ENCODE peak calls at places on chromosomes 3 and 15, in ten cellular contexts. W is ovary, G is psoas muscle, S is lung, K is upper lobe of right lung, D is Peyer's patch, E is PC-3, C is GM23248, J is heart left ventricle, I is aorta. O is an unnamed sample.

GRCh38 chr15:63067976-63068743 is 25.6 kb downstream of the TPM1 start:
- DNase-seq in W (no peak), G (no peak), S (no peak), K (no peak), D (no peak), E (no peak), C (no peak), J (no peak), I (no peak), O (no peak)

GRCh38 chr3:72176537-72177041 is 391.6 kb upstream of the PROK2 start:
- DNase-seq in W (no peak), G (no peak), S (no peak), K (no peak), D (peak; percentile 66), E (no peak), C (no peak), J (no peak), I (no peak), O (no peak)

GRCh38 chr15:77753238-77753873 is 120.6 kb upstream of the LINGO1 start:
- DNase-seq in W (peak; percentile 44), G (no peak), S (no peak), K (no peak), D (no peak), E (peak; percentile 31), C (peak; percentile 45), J (no peak), I (no peak), O (peak; percentile 18)

GRCh38 chr3:174767853-174768382 is 91.2 kb upstream of the NAALADL2 start:
- DNase-seq in W (no peak), G (no peak), S (no peak), K (no peak), D (no peak), E (peak; percentile 74), C (no peak), J (no peak), I (no peak), O (no peak)

GRCh38 chr15:55823699-55824098 is 80.7 kb upstream of the PRTG start:
- DNase-seq in W (no peak), G (no peak), S (no peak), K (no peak), D (no peak), E (no peak), C (peak; percentile 33), J (no peak), I (no peak), O (no peak)

GRCh38 chr3:107943860-107944543 is 146.8 kb downstream of the CD47 start:
- DNase-seq in W (no peak), G (no peak), S (no peak), K (no peak), D (no peak), E (peak; percentile 30), C (peak; percentile 84), J (no peak), I (no peak), O (no peak)

GRCh38 chr15:92801412-92801773 is 98.7 kb upstream of the CHD2 start:
- DNase-seq in W (no peak), G (no peak), S (no peak), K (no peak), D (peak; percentile 47), E (peak; percentile 79), C (peak; percentile 91), J (no peak), I (no peak), O (no peak)

GRCh38 chr15:54482251-54482650 is 504.0 kb downstream of the UNC13C start:
- DNase-seq in W (no peak), G (no peak), S (no peak), K (no peak), D (no peak), E (no peak), C (no peak), J (no peak), I (no peak), O (no peak)

GRCh38 chr3:111151438-111151837 is 79.8 kb downstream of the NECTIN3 start:
- DNase-seq in W (no peak), G (no peak), S (no peak), K (no peak), D (no peak), E (peak; percentile 94), C (peak; percentile 85), J (no peak), I (no peak), O (no peak)

GRCh38 chr15:20340331-20340811 is 201.2 kb downstream of the GOLGA6L6 start:
- DNase-seq in W (peak; percentile 43), G (peak; percentile 79), S (peak; percentile 64), K (peak; percentile 90), D (peak; percentile 69), E (peak; percentile 17), C (no peak), J (peak; percentile 60), I (peak; percentile 98), O (peak; percentile 12)

GRCh38 chr15:36960179-36960946 is 140.0 kb downstream of the MEIS2 start:
- DNase-seq in W (no peak), G (no peak), S (no peak), K (no peak), D (no peak), E (no peak), C (no peak), J (no peak), I (no peak), O (no peak)

GRCh38 chr3:44894485-44894884 is 20.1 kb downstream of the TGM4 start:
- DNase-seq in W (no peak), G (no peak), S (no peak), K (no peak), D (no peak), E (no peak), C (no peak), J (no peak), I (no peak), O (peak; percentile 16)

GRCh38 chr3:137770821-137771399 is 6.8 kb downstream of the SOX14 start:
- DNase-seq in W (no peak), G (no peak), S (no peak), K (no peak), D (no peak), E (no peak), C (peak; percentile 27), J (no peak), I (no peak), O (no peak)

GRCh38 chr15:31104048-31104447 is 2.5 kb upstream of the TRPM1 start:
- DNase-seq in W (no peak), G (no peak), S (no peak), K (no peak), D (no peak), E (no peak), C (no peak), J (no peak), I (no peak), O (no peak)

DNA sequence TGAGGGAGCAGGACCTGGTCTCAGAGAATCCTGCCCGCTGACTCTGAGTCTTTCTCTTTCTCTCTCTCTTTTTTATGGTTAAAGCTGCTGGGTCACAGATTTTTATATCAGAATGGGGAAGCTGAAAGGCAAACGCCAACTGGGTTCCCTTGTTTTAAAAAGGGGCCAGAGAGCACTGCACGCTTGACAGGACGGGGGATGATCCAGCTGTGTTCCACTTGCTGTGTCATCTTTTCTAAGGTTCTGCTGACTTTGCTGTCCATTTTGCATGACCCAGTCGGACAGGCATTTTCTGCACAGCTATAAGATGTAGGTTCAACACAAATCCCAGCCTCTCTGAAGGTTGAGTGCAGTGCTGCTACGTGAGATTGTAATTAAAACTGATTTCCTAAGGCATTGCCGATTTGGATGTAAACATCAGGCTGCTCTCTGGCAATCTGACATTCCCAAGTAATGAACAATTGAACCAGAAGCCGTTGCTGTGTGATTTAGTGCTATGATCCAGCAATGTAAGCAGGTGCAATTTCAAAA is 25.8 kb downstream of the ARHGEF3 start:
- DNase-seq in W (no peak), G (no peak), S (no peak), K (no peak), D (no peak), E (no peak), C (peak; percentile 17), J (no peak), I (no peak), O (no peak)
- H3K4me1 ChIP-seq in W (peaks cover 8% of the 10 kb centered on the region), G (peaks cover 9% of the 10 kb centered on the region), S (peaks cover 5% of the 10 kb centered on the region), K (peaks cover 56% of the 10 kb centered on the region), D (no peaks in the 10 kb centered on the region), E (no peaks in the 10 kb centered on the region), C (no peaks in the 10 kb centered on the region), J (peaks cover 9% of the 10 kb centered on the region), I (no peaks in the 10 kb centered on the region), O (peaks cover 23% of the 10 kb centered on the region)

GRCh38 chr15:43775411-43775965 is 1.3 kb downstream of the ELL3 start:
- DNase-seq in W (peak; percentile 50), G (peak; percentile 33), S (peak; percentile 51), K (peak; percentile 48), D (peak; percentile 92), E (peak; percentile 95), C (peak; percentile 74), J (no peak), I (no peak), O (peak; percentile 59)
- H3K4me3 ChIP-seq in W (no peak overlapping the region), G (no peak overlapping the region), S (no peak overlapping the region), K (no peak overlapping the region), D (peak overlapping the region; percentile 76), E (peak overlapping the region; percentile 83), C (no peak overlapping the region), J (no peak overlapping the region), I (no peak overlapping the region), O (peak overlapping the region; percentile 78)

DNA sequence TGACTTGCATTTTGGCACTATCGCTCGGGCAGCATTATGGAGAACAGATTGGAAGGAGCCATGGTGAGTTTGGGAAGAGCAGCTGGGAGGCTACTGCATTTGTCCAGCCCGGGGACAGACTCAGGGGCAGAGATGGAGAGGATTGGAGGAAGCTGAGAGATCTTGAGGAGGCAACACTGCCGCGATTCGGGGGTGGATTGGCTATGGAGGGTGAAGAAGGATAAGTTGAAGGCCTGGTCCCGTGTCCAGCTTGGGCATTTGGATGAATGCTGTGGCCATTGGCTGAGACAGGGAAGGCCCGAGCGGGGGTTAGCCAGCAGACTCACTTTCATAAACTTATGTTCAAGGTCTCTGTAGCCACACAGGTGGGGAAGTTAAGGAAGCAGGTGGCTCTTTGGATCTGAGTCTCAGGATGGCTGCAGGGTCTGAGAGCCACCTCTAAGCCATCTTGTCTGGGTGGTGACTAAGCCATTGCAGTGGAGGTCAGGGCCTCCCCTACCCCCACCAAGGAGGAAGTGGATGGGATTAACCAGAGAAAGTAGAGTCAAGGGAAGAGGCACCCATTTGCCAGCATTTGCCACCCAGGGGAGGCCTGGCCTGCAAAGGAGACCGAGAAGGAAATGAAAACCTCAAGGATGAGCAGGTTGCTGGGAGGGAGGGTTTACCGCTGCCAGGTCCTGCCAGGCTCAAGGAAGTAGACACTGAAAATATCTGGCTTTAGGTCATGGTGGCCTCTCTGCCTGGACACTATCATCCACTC is 144.0 kb upstream of the TLE3 start:
- DNase-seq in W (no peak), G (no peak), S (no peak), K (no peak), D (peak; percentile 19), E (no peak), C (no peak), J (no peak), I (no peak), O (no peak)
- H3K27ac ChIP-seq in W (no peak overlapping the region), G (no peak overlapping the region), S (no peak overlapping the region), K (no peak overlapping the region), D (no peak overlapping the region), E (no peak overlapping the region), C (no peak overlapping the region), J (no peak overlapping the region), I (no peak overlapping the region), O (no peak overlapping the region)

DNA sequence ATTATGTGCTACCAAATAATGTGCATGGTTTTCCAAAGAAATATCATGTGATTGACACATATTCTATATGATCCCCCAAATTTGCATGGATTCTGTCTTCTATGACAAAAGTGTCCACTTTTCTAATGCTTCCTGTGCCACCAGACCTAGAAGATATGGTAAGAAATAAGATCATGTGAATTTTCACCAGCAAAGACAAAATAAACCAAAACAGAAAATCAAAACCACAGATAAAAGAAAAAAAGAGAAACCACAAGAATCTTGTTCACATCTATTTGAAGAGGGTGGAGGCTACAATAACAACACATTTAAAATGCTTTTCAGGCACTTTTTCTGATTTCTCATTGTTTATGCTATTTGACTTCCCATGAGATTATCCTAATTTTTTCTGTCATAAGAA is 303.4 kb downstream of the DIPK2A start:
- DNase-seq in W (no peak), G (no peak), S (no peak), K (no peak), D (no peak), E (no peak), C (no peak), J (no peak), I (no peak), O (no peak)
- H3K4me1 ChIP-seq in W (no peaks in the 10 kb centered on the region), G (no peaks in the 10 kb centered on the region), S (no peaks in the 10 kb centered on the region), K (no peaks in the 10 kb centered on the region), D (no peaks in the 10 kb centered on the region), E (no peaks in the 10 kb centered on the region), C (no peaks in the 10 kb centered on the region), J (no peaks in the 10 kb centered on the region), I (no peaks in the 10 kb centered on the region), O (no peaks in the 10 kb centered on the region)

O was measured in testis.